ENCODE peak calls at places on chromosome 22, in four cellular contexts. One of them, this sample, is unnamed.

GRCh38 chr22:37803195-37803635 is 4.5 kb upstream of the GCAT start:
- DNase-seq in transverse colon: no peak
- DNase-seq in nucleus accumbens: no peak
- DNase-seq in fibroblast of pulmonary artery: no peak
- DNase-seq in this sample: no peak

GRCh38 chr22:25000686-25001085 is 48.2 kb downstream of the KIAA1671 start:
- DNase-seq in transverse colon: no peak
- DNase-seq in nucleus accumbens: no peak
- DNase-seq in fibroblast of pulmonary artery: no peak
- DNase-seq in this sample: no peak

GRCh38 chr22:45510376-45511232 is 7.9 kb downstream of the FBLN1 start:
- DNase-seq in transverse colon: no peak
- DNase-seq in nucleus accumbens: no peak
- DNase-seq in fibroblast of pulmonary artery: no peak
- DNase-seq in this sample: no peak

GRCh38 chr22:42299586-42300285 is 29.3 kb upstream of the TCF20 start:
- DNase-seq in transverse colon: peak
- DNase-seq in nucleus accumbens: no peak
- DNase-seq in fibroblast of pulmonary artery: no peak
- DNase-seq in this sample: peak

GRCh38 chr22:47366026-47366767 is 603.7 kb downstream of the TBC1D22A start:
- DNase-seq in transverse colon: no peak
- DNase-seq in nucleus accumbens: no peak
- DNase-seq in fibroblast of pulmonary artery: no peak
- DNase-seq in this sample: no peak

GRCh38 chr22:25388866-25389540 is 169.6 kb downstream of the CRYBB2 start:
- DNase-seq in transverse colon: no peak
- DNase-seq in nucleus accumbens: no peak
- DNase-seq in fibroblast of pulmonary artery: no peak
- DNase-seq in this sample: no peak

GRCh38 chr22:27641049-27641790 is 160.3 kb downstream of the MN1 start:
- DNase-seq in transverse colon: no peak
- DNase-seq in nucleus accumbens: no peak
- DNase-seq in fibroblast of pulmonary artery: no peak
- DNase-seq in this sample: no peak

GRCh38 chr22:44336962-44337657 is 24.4 kb upstream of the SHISAL1 start:
- DNase-seq in transverse colon: no peak
- DNase-seq in nucleus accumbens: no peak
- DNase-seq in fibroblast of pulmonary artery: no peak
- DNase-seq in this sample: no peak

GRCh38 chr22:48045369-48045768 is 1282.9 kb downstream of the TBC1D22A start:
- DNase-seq in transverse colon: peak
- DNase-seq in nucleus accumbens: no peak
- DNase-seq in fibroblast of pulmonary artery: no peak
- DNase-seq in this sample: no peak

GRCh38 chr22:30249049-30250038 is 2.8 kb upstream of the LIF start:
- DNase-seq in transverse colon: no peak
- DNase-seq in nucleus accumbens: no peak
- DNase-seq in fibroblast of pulmonary artery: no peak
- DNase-seq in this sample: no peak

GRCh38 chr22:21768435-21768834 is 32.8 kb upstream of the YPEL1 start:
- DNase-seq in transverse colon: no peak
- DNase-seq in nucleus accumbens: no peak
- DNase-seq in fibroblast of pulmonary artery: no peak
- DNase-seq in this sample: no peak

GRCh38 chr22:29224121-29224858 is 18.6 kb downstream of the EMID1 start:
- DNase-seq in transverse colon: peak
- DNase-seq in nucleus accumbens: no peak
- DNase-seq in fibroblast of pulmonary artery: no peak
- DNase-seq in this sample: peak

GRCh38 chr22:50577987-50578775 is at the start of gene CPT1B:
- DNase-seq in transverse colon: no peak
- DNase-seq in nucleus accumbens: no peak
- DNase-seq in fibroblast of pulmonary artery: no peak
- DNase-seq in this sample: no peak

GRCh38 chr22:31588970-31589675 is 72.9 kb downstream of the PISD start:
- DNase-seq in transverse colon: peak
- DNase-seq in nucleus accumbens: no peak
- DNase-seq in fibroblast of pulmonary artery: no peak
- DNase-seq in this sample: peak

GRCh38 chr22:44583076-44583760 is 85.2 kb upstream of the RTL6 start:
- DNase-seq in transverse colon: no peak
- DNase-seq in nucleus accumbens: no peak
- DNase-seq in fibroblast of pulmonary artery: peak
- DNase-seq in this sample: no peak

GRCh38 chr22:17314472-17314871 is 54.8 kb upstream of the CECR2 start:
- DNase-seq in transverse colon: no peak
- DNase-seq in nucleus accumbens: no peak
- DNase-seq in fibroblast of pulmonary artery: no peak
- DNase-seq in this sample: no peak

GRCh38 chr22:28582806-28583205 is 96.8 kb downstream of the TTC28 start:
- DNase-seq in transverse colon: no peak
- DNase-seq in nucleus accumbens: no peak
- DNase-seq in fibroblast of pulmonary artery: peak
- DNase-seq in this sample: no peak

GRCh38 chr22:19139974-19140373 is 4.5 kb downstream of the ESS2 start:
- DNase-seq in transverse colon: no peak
- DNase-seq in nucleus accumbens: no peak
- DNase-seq in fibroblast of pulmonary artery: no peak
- DNase-seq in this sample: no peak

GRCh38 chr22:49701380-49702067 is 126.1 kb downstream of the BRD1 start:
- DNase-seq in transverse colon: no peak
- DNase-seq in nucleus accumbens: no peak
- DNase-seq in fibroblast of pulmonary artery: no peak
- DNase-seq in this sample: no peak

This sample was measured in mucosa of descending colon.